ENCODE peak calls at places on chromosomes 3 and 15, in four cellular contexts. F, O, G and J are unnamed samples.

GRCh38 chr15:52095597-52096262 is 16.8 kb downstream of the BCL2L10 start:
- ATAC-seq in F (no peak), O (peak), G (no peak), J (peak)

GRCh38 chr3:177835917-177836316 is 638.6 kb upstream of the TBL1XR1 start:
- ATAC-seq in O (no peak), F (no peak), G (peak), J (peak)

GRCh38 chr3:50423543-50423942 is 64.2 kb upstream of the TMEM115 start:
- ATAC-seq in O (no peak), G (no peak), F (no peak), J (no peak)

GRCh38 chr3:168693870-168694269 is 598.1 kb upstream of the GOLIM4 start:
- ATAC-seq in F (no peak), G (no peak), O (no peak), J (no peak)

GRCh38 chr15:70762469-70763119 is 764 bp downstream of the UACA start:
- ATAC-seq in O (peak), G (no peak), F (peak), J (peak)

GRCh38 chr3:156792536-156792935 is 33.6 kb upstream of the LEKR1 start:
- ATAC-seq in F (no peak), G (no peak), O (no peak), J (no peak)

GRCh38 chr15:68843425-68844311 is 23.0 kb upstream of the ANP32A start:
- ATAC-seq in F (peak), O (peak), G (peak), J (no peak)

GRCh38 chr15:58314593-58315216 is 117.1 kb upstream of the LIPC start:
- ATAC-seq in G (no peak), O (no peak), F (no peak), J (no peak)

GRCh38 chr15:42286445-42287029 is 13.3 kb upstream of the TMEM87A start:
- ATAC-seq in O (no peak), F (no peak), G (peak), J (no peak)

GRCh38 chr15:64948916-64949315 is 37.2 kb downstream of the ANKDD1A start:
- ATAC-seq in O (peak), F (no peak), G (peak), J (no peak)

GRCh38 chr3:69121950-69122349 is 445 bp downstream of the LMOD3 start:
- ATAC-seq in O (no peak), F (no peak), G (no peak), J (no peak)

GRCh38 chr15:35440265-35440664 is 105.7 kb downstream of the DPH6 start:
- ATAC-seq in G (no peak), F (no peak), O (no peak), J (no peak)

GRCh38 chr3:49476563-49476962 is 6.5 kb downstream of the DAG1 start:
- ATAC-seq in F (peak), O (no peak), G (no peak), J (no peak)

GRCh38 chr3:189235214-189235613 is 63.4 kb downstream of the TPRG1 start:
- ATAC-seq in G (no peak), O (no peak), F (no peak), J (no peak)

GRCh38 chr3:53588122-53588521 is 93.7 kb downstream of the CACNA1D start:
- ATAC-seq in G (no peak), O (peak), F (no peak), J (no peak)

GRCh38 chr3:16839271-16840110 is 45.3 kb upstream of the PLCL2 start:
- ATAC-seq in G (no peak), F (no peak), O (no peak), J (no peak)

GRCh38 chr15:68264282-68264681 is 13.3 kb upstream of the FEM1B start:
- ATAC-seq in G (no peak), F (no peak), O (no peak), J (no peak)

GRCh38 chr15:72751751-72752455 is 31.7 kb downstream of the ADPGK start:
- ATAC-seq in O (no peak), G (no peak), F (no peak), J (no peak)

GRCh38 chr3:42666577-42666998 is 13.1 kb downstream of the ZBTB47 start:
- ATAC-seq in G (no peak), O (no peak), F (no peak), J (no peak)

GRCh38 chr15:85556618-85556895 is 176.2 kb downstream of the AKAP13 start:
- ATAC-seq in F (peak), G (no peak), O (no peak), J (no peak)

GRCh38 chr3:50120364-50121095 is 31.8 kb downstream of the RBM5 start:
- ATAC-seq in G (peak), F (no peak), O (peak), J (no peak)

GRCh38 chr3:138941259-138941885 is 5.6 kb downstream of the FOXL2 start:
- ATAC-seq in F (peak), G (peak), O (peak), J (no peak)

GRCh38 chr3:49519916-49520385 is 34.3 kb upstream of the BSN start:
- ATAC-seq in G (no peak), F (peak), O (no peak), J (no peak)

GRCh38 chr3:99542771-99543518 is 95.4 kb upstream of the COL8A1 start:
- ATAC-seq in G (no peak), F (peak), O (no peak), J (no peak)

GRCh38 chr15:78047631-78048409 is 29.7 kb downstream of the TBC1D2B start:
- ATAC-seq in F (no peak), G (no peak), O (no peak), J (peak)

GRCh38 chr3:110246796-110247369 is 824.7 kb upstream of the NECTIN3 start:
- ATAC-seq in O (no peak), G (no peak), F (no peak), J (no peak)

GRCh38 chr3:154182322-154182922 is 61.2 kb downstream of the ARHGEF26 start:
- ATAC-seq in F (no peak), O (no peak), G (no peak), J (no peak)

GRCh38 chr3:52721002-52721741 is 15.3 kb downstream of the SPCS1 start:
- ATAC-seq in F (peak), O (no peak), G (no peak), J (peak)

GRCh38 chr15:69000725-69001503 is 13.6 kb upstream of the NOX5 start:
- ATAC-seq in O (no peak), F (no peak), G (no peak), J (no peak)

GRCh38 chr15:83206971-83207621 is 527 bp downstream of the HDGFL3 start:
- ATAC-seq in F (peak), O (peak), G (peak), J (peak)
- TF ChIP-seq POLR2A in F (no peak), O (peak), G (no peak), J (no peak)

DNA sequence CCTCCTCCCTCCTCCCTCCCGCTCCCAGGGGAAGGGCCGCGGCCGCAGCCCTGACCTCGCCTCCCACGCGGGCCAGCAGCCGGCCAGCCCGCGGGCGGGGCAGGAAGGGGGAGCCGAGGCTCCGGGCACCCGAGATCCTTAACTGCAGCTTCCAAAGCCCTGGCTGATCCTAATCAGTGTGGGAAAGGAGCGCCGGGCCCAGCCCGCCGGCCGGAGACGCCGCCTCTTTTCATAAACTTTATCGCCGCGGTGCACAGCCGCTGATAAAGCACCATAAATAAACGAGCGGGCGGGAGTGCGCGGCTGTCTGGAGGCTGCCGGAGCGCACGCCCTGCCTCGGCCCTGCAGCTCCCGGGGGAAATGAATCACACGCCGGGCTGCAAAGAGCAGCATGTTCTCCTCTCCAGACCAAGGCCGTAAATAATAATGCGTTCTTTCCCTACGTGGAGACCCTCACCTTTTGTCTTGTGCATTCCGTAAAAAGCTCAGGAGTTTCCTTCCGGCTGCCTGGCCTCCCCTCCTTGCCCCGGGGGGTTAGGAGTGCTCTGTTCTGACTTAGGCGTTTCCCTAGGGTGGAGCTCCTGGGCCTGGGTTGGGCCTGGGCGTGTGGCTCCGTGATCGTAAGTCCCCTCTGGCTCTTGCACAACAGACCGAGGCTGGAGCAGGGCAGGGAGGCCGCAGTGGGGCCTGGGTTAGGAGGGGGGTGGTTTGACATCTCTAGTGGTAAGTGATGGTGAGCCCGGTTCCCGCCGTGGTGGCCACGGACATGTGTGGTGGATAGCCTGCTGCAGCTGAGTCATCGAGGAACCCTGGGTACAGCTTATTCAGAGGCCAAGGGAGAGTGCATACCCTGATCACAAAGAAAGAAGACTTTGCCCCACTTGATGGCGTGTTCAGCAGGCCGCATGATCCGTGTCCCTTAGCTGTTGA is 132.6 kb upstream of the HES1 start:
- ATAC-seq in F (peak), G (peak), O (peak), J (peak)
- TF ChIP-seq EP300 in F (no peak), G (peak), O (peak), J (peak)

DNA sequence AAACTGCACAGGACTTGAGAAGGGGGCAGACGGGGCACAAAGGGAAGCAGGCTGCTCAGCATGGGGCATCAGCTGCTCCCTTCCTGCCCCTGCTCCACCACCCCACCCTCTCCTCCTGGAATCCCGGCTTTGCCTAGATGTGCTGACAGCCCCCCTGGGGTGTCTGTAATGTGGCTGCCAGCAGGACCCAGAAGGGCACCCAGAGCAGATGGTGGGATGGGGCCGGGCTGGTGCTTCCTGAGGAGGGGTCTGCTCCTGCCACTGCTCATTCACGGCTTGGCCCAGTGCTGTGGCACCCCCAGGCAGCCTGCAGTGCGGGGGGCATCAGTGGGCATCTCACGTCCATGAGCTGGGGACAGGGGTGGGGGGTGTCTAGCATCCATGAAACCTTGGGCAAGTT is 10.2 kb downstream of the H1-8 start:
- ATAC-seq in G (no peak), F (no peak), O (no peak), J (no peak)
- TF ChIP-seq POLR2A in G (no peak), F (no peak), O (no peak), J (no peak)

DNA sequence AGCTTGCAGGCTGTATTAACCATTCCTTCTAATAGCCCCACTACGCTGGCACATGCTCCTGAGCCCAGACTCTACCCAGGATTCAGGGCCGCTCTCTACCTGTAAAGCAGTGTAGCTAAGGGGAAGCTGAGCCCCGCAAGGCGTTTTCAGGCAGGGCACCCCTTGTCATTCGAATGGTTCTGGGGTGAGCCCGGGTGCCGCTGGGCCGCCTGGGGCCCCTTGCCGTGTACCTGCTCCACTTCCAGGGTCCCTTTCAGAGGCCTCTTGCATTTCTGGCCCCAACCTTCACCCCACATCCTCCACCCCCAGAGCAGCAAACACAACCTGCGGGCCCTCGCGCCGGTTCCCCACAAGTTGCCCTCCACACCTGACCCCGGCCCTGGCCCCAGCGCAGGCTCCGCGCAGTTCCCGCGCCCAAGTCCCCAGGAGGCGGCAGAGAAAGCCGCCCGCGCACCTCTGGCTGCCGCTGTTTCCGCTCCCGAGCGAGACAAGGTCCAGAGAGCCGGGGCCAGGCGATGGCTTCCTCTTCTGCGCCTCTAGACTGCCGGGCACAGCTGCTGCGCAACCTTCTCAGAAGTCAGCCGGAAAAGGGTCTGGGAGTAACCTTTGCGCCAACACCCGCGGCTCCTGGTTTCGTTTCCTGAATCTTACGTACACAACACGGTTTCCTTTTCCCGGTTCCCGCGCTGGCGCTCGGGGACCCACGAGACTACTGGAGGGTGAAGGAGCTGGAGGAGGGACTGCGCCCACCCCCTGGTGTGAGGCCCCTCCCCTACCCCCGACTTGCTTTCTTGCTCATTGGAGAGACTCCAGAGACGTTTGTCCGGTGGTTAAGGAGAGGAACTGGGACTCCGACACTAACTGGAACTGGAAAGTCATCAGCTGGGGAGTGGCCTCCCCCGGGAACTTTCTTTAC is at the start of gene PLSCR1:
- ATAC-seq in O (peak), F (peak), G (peak), J (peak)
- TF ChIP-seq EP300 in O (no peak), F (no peak), G (peak), J (no peak)

GRCh38 chr3:195394700-195395099 is 48.1 kb downstream of the ACAP2 start:
- ATAC-seq in F (peak), O (no peak), G (no peak), J (no peak)

GRCh38 chr3:195397524-195397923 is 45.3 kb downstream of the ACAP2 start:
- ATAC-seq in O (no peak), G (no peak), F (peak), J (no peak)

GRCh38 chr3:195388380-195388779 is 54.4 kb downstream of the ACAP2 start:
- ATAC-seq in G (no peak), F (peak), O (no peak), J (no peak)

GRCh38 chr3:195395208-195395816 is 47.5 kb downstream of the ACAP2 start:
- ATAC-seq in O (no peak), F (no peak), G (no peak), J (no peak)

GRCh38 chr3:195394024-195394423 is 48.8 kb downstream of the ACAP2 start:
- ATAC-seq in O (no peak), G (no peak), F (peak), J (no peak)
- TF ChIP-seq POLR2A in O (no peak), G (no peak), F (no peak), J (no peak)

DNA sequence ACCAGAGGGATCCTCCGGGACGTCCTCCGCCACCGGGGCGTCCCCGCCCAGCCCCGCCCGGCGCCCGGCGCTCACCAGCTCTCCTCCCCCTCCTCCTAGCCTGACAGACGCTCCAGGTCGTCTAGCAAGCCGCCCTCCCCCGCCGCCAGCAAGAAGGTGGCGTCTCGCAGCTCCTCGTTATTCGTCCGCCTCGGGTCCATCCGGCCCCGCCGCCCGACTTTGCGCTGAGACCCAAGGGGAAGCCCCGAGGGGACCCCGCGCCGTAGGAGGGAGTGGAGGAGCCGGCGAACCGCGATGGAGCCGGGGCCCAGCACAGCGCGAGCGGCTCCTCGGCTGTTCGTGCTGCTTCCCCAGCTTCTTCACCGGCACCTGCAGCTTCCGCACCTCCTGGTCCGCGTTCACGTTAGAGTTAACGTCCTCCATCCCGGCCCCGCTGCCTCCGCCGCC is 26.3 kb upstream of the MTHFS start:
- ATAC-seq in F (peak), O (peak), G (peak), J (peak)
- TF ChIP-seq EP300 in F (no peak), O (no peak), G (no peak), J (no peak)

DNA sequence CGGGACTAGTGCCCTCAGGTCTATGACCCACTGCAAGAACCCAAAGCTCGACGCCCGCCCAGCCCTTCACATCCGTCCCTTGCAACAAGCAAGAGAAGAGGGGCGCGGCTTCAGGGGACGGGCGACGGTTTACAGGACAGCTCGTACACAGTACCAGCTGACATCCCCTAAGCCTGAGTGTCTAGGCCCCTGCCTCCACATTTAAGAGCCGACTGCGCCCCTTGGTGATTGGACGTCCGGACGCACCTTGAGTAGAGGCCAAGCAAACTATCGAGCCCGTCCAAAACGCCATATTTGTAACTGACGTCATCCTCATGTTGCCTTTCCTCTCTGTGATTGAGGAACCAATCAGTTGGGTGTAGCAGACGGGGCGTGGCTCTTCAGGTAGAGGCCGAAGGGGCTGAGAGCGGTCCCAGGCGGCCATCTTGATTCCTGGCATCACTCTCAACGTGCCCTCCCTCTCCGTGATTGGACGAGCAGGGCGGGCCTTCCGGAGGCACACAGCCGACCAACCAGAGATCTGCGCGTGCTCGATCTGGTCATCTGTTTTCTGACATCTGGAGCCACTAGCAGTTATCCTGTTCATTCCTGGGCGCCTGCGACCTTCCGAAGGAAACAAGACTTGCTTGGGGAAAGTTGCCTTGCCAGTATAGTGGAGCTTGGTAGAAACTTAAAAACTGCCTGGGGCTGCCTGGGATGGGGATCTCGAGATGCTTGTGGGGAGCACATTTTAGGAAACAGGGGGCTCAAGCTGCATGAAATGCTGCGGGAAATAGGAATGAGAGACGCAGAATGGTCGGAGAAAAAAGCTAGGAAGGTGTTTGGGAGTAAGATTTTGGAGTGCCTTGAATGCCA is 4.0 kb upstream of the RPL14 start:
- ATAC-seq in G (peak), F (peak), O (peak), J (peak)
- TF ChIP-seq POLR2A in G (peak), F (peak), O (peak), J (peak)

GRCh38 chr3:36220189-36220588 is 160.1 kb upstream of the STAC start:
- ATAC-seq in F (no peak), O (no peak), G (no peak), J (no peak)
- TF ChIP-seq EP300 in F (no peak), O (no peak), G (no peak), J (no peak)

GRCh38 chr15:74616020-74616939 is 644 bp downstream of the CLK3 start:
- ATAC-seq in F (peak), O (no peak), G (peak), J (peak)

GRCh38 chr15:74613953-74614743 is 1.5 kb upstream of the CLK3 start:
- ATAC-seq in F (no peak), O (no peak), G (no peak), J (peak)

GRCh38 chr15:74614744-74615312 is 808 bp upstream of the CLK3 start:
- ATAC-seq in F (peak), O (peak), G (peak), J (peak)

GRCh38 chr15:74616996-74617395 is 1.4 kb downstream of the CLK3 start:
- ATAC-seq in O (no peak), G (no peak), F (no peak), J (no peak)

GRCh38 chr15:74615313-74616019 is at the start of gene CLK3:
- ATAC-seq in G (peak), O (peak), F (peak), J (peak)
- TF ChIP-seq POLR2A in G (peak), O (peak), F (peak), J (peak)